ENCODE peak calls at places on chromosomes 16 and 17, in nine cellular contexts. M is HEK293T; J is pancreas; Z is activated T-helper 2 cell treated with anti-CD3 and anti-CD28 coated beads, Interferon-gamma antibody, Interleukin-2, Interleukin-4, amounts not matched to agents 10 μg/mL and 5 μg/mL and 100 μg/mL, durations not matched to agents 14 hours and 24 hours and 36 hours; B is NCI-H774; R is activated CD8-positive, alpha-beta T cell treated with anti-CD3 and anti-CD28 coated beads, Interleukin-2, amount 10 ng/mL, durations not matched to agents 7 days and 5 days; L is CD8-positive, alpha-beta memory T cell; O is stimulated activated CD8-positive, alpha-beta memory T cell treated with anti-CD3 and anti-CD28 coated beads, Interleukin-12 subunit alpha, Interleukin-12 subunit beta, amount 100 ng/mL, for 4 hours; I is nephron progenitor cell. Y is an unnamed sample.

GRCh38 chr17:55120651-55121050 is 144.1 kb upstream of the HLF start:
- DNase-seq in M (no peak), J (no peak), Z (no peak), B (no peak), R (no peak), L (no peak), O (no peak), I (no peak), Y (no peak)

GRCh38 chr16:19613834-19614233 is 58.3 kb downstream of the VPS35L start:
- DNase-seq in M (no peak), J (no peak), Z (no peak), B (no peak), R (no peak), L (no peak), O (no peak), I (no peak), Y (no peak)

GRCh38 chr17:58321571-58322525 is 6.7 kb downstream of the TSPOAP1 start:
- DNase-seq in M (no peak), J (peak), Z (no peak), B (no peak), R (no peak), L (no peak), O (no peak), I (no peak), Y (no peak)

GRCh38 chr16:49446805-49447204 is 73.2 kb downstream of the C16orf78 start:
- DNase-seq in M (no peak), J (no peak), Z (no peak), B (no peak), R (no peak), L (no peak), O (no peak), I (no peak), Y (no peak)

GRCh38 chr16:67446968-67447507 is 16.1 kb downstream of the HSD11B2 start:
- DNase-seq in M (no peak), J (no peak), Z (no peak), B (no peak), R (no peak), L (no peak), O (no peak), I (no peak), Y (no peak)

GRCh38 chr16:528111-529011 is 849 bp downstream of the CAPN15 start:
- DNase-seq in M (no peak), J (no peak), Z (peak), B (no peak), R (peak), L (peak), O (no peak), I (peak), Y (peak)

GRCh38 chr16:56789360-56789759 is 59.4 kb downstream of the NUP93 start:
- DNase-seq in M (peak), J (peak), Z (no peak), B (peak), R (peak), L (no peak), O (no peak), I (no peak), Y (no peak)

GRCh38 chr16:48126801-48127644 is 28.8 kb downstream of the ABCC12 start:
- DNase-seq in M (no peak), J (no peak), Z (no peak), B (peak), R (no peak), L (no peak), O (no peak), I (no peak), Y (no peak)

GRCh38 chr16:64626771-64627170 is 495.1 kb downstream of the CDH11 start:
- DNase-seq in M (no peak), J (no peak), Z (no peak), B (no peak), R (no peak), L (no peak), O (no peak), I (no peak), Y (no peak)

GRCh38 chr17:17075037-17075755 is 32.9 kb downstream of the MPRIP start:
- DNase-seq in M (no peak), J (peak), Z (no peak), B (no peak), R (peak), L (no peak), O (no peak), I (peak), Y (no peak)

GRCh38 chr17:81601525-81602120 is 35.3 kb downstream of the NPLOC4 start:
- DNase-seq in M (peak), J (no peak), Z (peak), B (peak), R (peak), L (no peak), O (no peak), I (peak), Y (peak)

GRCh38 chr17:71251276-71251675 is 869.5 kb upstream of the SOX9 start:
- DNase-seq in M (no peak), J (no peak), Z (no peak), B (no peak), R (no peak), L (no peak), O (no peak), I (no peak), Y (no peak)

GRCh38 chr16:84735846-84736586 is 36.2 kb downstream of the USP10 start:
- DNase-seq in M (no peak), J (no peak), Z (no peak), B (no peak), R (peak), L (no peak), O (peak), I (no peak), Y (peak)

GRCh38 chr17:17553217-17554195 is 38.0 kb downstream of the PEMT start:
- DNase-seq in M (no peak), J (no peak), Z (no peak), B (no peak), R (no peak), L (no peak), O (no peak), I (no peak), Y (no peak)

GRCh38 chr17:41013606-41014005 is 4.7 kb upstream of the KRTAP3-1 start:
- DNase-seq in M (no peak), J (no peak), Z (no peak), B (no peak), R (no peak), L (no peak), O (no peak), I (no peak), Y (no peak)